ENCODE peak calls at places on chromosome 3, in nine cellular contexts. One of them, this sample, is unnamed.

GRCh38 chr3:84245779-84246178 is 713.0 kb upstream of the CADM2 start:
- DNase-seq in A549: no peak
- DNase-seq in GM23338: no peak
- DNase-seq in right lobe of liver: no peak
- DNase-seq in SJSA1: no peak
- DNase-seq in esophagus squamous epithelium: no peak
- DNase-seq in breast epithelium: no peak
- DNase-seq in CD8-positive, alpha-beta T cell: no peak
- DNase-seq in cardiac muscle cell: no peak
- DNase-seq in this sample: no peak

GRCh38 chr3:159855599-159856495 is 132.8 kb upstream of the IL12A start:
- DNase-seq in A549: no peak
- DNase-seq in GM23338: no peak
- DNase-seq in right lobe of liver: no peak
- DNase-seq in SJSA1: peak; percentile 11
- DNase-seq in esophagus squamous epithelium: no peak
- DNase-seq in breast epithelium: no peak
- DNase-seq in CD8-positive, alpha-beta T cell: no peak
- DNase-seq in cardiac muscle cell: no peak
- DNase-seq in this sample: no peak

GRCh38 chr3:98823791-98824190 is 60.7 kb downstream of the ST3GAL6 start:
- DNase-seq in A549: no peak
- DNase-seq in GM23338: no peak
- DNase-seq in right lobe of liver: no peak
- DNase-seq in SJSA1: no peak
- DNase-seq in esophagus squamous epithelium: no peak
- DNase-seq in breast epithelium: no peak
- DNase-seq in CD8-positive, alpha-beta T cell: no peak
- DNase-seq in cardiac muscle cell: no peak
- DNase-seq in this sample: no peak

GRCh38 chr3:157347577-157348303 is 88.9 kb upstream of the PTX3 start:
- DNase-seq in A549: no peak
- DNase-seq in GM23338: peak; percentile 87
- DNase-seq in right lobe of liver: no peak
- DNase-seq in SJSA1: no peak
- DNase-seq in esophagus squamous epithelium: no peak
- DNase-seq in breast epithelium: no peak
- DNase-seq in CD8-positive, alpha-beta T cell: no peak
- DNase-seq in cardiac muscle cell: peak; percentile 83
- DNase-seq in this sample: no peak

GRCh38 chr3:129897026-129897425 is 3.5 kb upstream of the TMCC1 start:
- DNase-seq in A549: no peak
- DNase-seq in GM23338: no peak
- DNase-seq in right lobe of liver: no peak
- DNase-seq in SJSA1: no peak
- DNase-seq in esophagus squamous epithelium: no peak
- DNase-seq in breast epithelium: no peak
- DNase-seq in CD8-positive, alpha-beta T cell: no peak
- DNase-seq in cardiac muscle cell: no peak
- DNase-seq in this sample: no peak

GRCh38 chr3:188712257-188712924 is 459.4 kb upstream of the TPRG1 start:
- DNase-seq in A549: peak; percentile 25
- DNase-seq in GM23338: no peak
- DNase-seq in right lobe of liver: no peak
- DNase-seq in SJSA1: peak; percentile 29
- DNase-seq in esophagus squamous epithelium: no peak
- DNase-seq in breast epithelium: no peak
- DNase-seq in CD8-positive, alpha-beta T cell: no peak
- DNase-seq in cardiac muscle cell: peak; percentile 75
- DNase-seq in this sample: no peak

GRCh38 chr3:14461748-14462324 is 59.4 kb downstream of the SLC6A6 start:
- DNase-seq in A549: peak; percentile 79
- DNase-seq in GM23338: peak; percentile 68
- DNase-seq in right lobe of liver: peak; percentile 74
- DNase-seq in SJSA1: peak; percentile 55
- DNase-seq in esophagus squamous epithelium: no peak
- DNase-seq in breast epithelium: no peak
- DNase-seq in CD8-positive, alpha-beta T cell: peak; percentile 53
- DNase-seq in cardiac muscle cell: peak; percentile 82
- DNase-seq in this sample: no peak

GRCh38 chr3:50121416-50122032 is 32.8 kb downstream of the RBM5 start:
- DNase-seq in A549: peak; percentile 77
- DNase-seq in GM23338: peak; percentile 88
- DNase-seq in right lobe of liver: peak; percentile 74
- DNase-seq in SJSA1: peak; percentile 53
- DNase-seq in esophagus squamous epithelium: no peak
- DNase-seq in breast epithelium: peak; percentile 85
- DNase-seq in CD8-positive, alpha-beta T cell: peak; percentile 77
- DNase-seq in cardiac muscle cell: peak; percentile 86
- DNase-seq in this sample: peak; percentile 74

GRCh38 chr3:157135671-157136396 is 24.1 kb downstream of the CCNL1 start:
- DNase-seq in A549: peak; percentile 51
- DNase-seq in GM23338: no peak
- DNase-seq in right lobe of liver: no peak
- DNase-seq in SJSA1: no peak
- DNase-seq in esophagus squamous epithelium: no peak
- DNase-seq in breast epithelium: no peak
- DNase-seq in CD8-positive, alpha-beta T cell: no peak
- DNase-seq in cardiac muscle cell: peak; percentile 75
- DNase-seq in this sample: no peak

GRCh38 chr3:194952882-194953281 is 267.2 kb downstream of the FAM43A start:
- DNase-seq in A549: no peak
- DNase-seq in GM23338: peak; percentile 13
- DNase-seq in right lobe of liver: no peak
- DNase-seq in SJSA1: no peak
- DNase-seq in esophagus squamous epithelium: no peak
- DNase-seq in breast epithelium: no peak
- DNase-seq in CD8-positive, alpha-beta T cell: no peak
- DNase-seq in cardiac muscle cell: no peak
- DNase-seq in this sample: no peak

GRCh38 chr3:196837819-196838420 is 29.8 kb upstream of the SENP5 start:
- DNase-seq in A549: peak; percentile 52
- DNase-seq in GM23338: peak; percentile 88
- DNase-seq in right lobe of liver: peak; percentile 73
- DNase-seq in SJSA1: peak; percentile 10
- DNase-seq in esophagus squamous epithelium: no peak
- DNase-seq in breast epithelium: peak; percentile 57
- DNase-seq in CD8-positive, alpha-beta T cell: peak; percentile 74
- DNase-seq in cardiac muscle cell: peak; percentile 71
- DNase-seq in this sample: peak; percentile 68

GRCh38 chr3:171768281-171768925 is 41.9 kb downstream of the PLD1 start:
- DNase-seq in A549: no peak
- DNase-seq in GM23338: no peak
- DNase-seq in right lobe of liver: no peak
- DNase-seq in SJSA1: no peak
- DNase-seq in esophagus squamous epithelium: no peak
- DNase-seq in breast epithelium: no peak
- DNase-seq in CD8-positive, alpha-beta T cell: no peak
- DNase-seq in cardiac muscle cell: no peak
- DNase-seq in this sample: no peak

GRCh38 chr3:42090973-42091731 is at the start of gene TRAK1:
- DNase-seq in A549: no peak
- DNase-seq in GM23338: peak; percentile 27
- DNase-seq in right lobe of liver: no peak
- DNase-seq in SJSA1: peak; percentile 84
- DNase-seq in esophagus squamous epithelium: no peak
- DNase-seq in breast epithelium: no peak
- DNase-seq in CD8-positive, alpha-beta T cell: no peak
- DNase-seq in cardiac muscle cell: peak; percentile 88
- DNase-seq in this sample: no peak

GRCh38 chr3:14725015-14725431 is 50.1 kb downstream of the C3orf20 start:
- DNase-seq in A549: peak; percentile 6
- DNase-seq in GM23338: no peak
- DNase-seq in right lobe of liver: no peak
- DNase-seq in SJSA1: peak; percentile 12
- DNase-seq in esophagus squamous epithelium: no peak
- DNase-seq in breast epithelium: no peak
- DNase-seq in CD8-positive, alpha-beta T cell: no peak
- DNase-seq in cardiac muscle cell: peak; percentile 94
- DNase-seq in this sample: no peak

GRCh38 chr3:109364088-109364487 is 26.7 kb upstream of the DPPA4 start:
- DNase-seq in A549: no peak
- DNase-seq in GM23338: no peak
- DNase-seq in right lobe of liver: no peak
- DNase-seq in SJSA1: no peak
- DNase-seq in esophagus squamous epithelium: no peak
- DNase-seq in breast epithelium: no peak
- DNase-seq in CD8-positive, alpha-beta T cell: no peak
- DNase-seq in cardiac muscle cell: no peak
- DNase-seq in this sample: no peak

GRCh38 chr3:27699067-27699466 is 23.1 kb downstream of the EOMES start:
- DNase-seq in A549: no peak
- DNase-seq in GM23338: no peak
- DNase-seq in right lobe of liver: no peak
- DNase-seq in SJSA1: no peak
- DNase-seq in esophagus squamous epithelium: no peak
- DNase-seq in breast epithelium: no peak
- DNase-seq in CD8-positive, alpha-beta T cell: no peak
- DNase-seq in cardiac muscle cell: no peak
- DNase-seq in this sample: no peak

DNA sequence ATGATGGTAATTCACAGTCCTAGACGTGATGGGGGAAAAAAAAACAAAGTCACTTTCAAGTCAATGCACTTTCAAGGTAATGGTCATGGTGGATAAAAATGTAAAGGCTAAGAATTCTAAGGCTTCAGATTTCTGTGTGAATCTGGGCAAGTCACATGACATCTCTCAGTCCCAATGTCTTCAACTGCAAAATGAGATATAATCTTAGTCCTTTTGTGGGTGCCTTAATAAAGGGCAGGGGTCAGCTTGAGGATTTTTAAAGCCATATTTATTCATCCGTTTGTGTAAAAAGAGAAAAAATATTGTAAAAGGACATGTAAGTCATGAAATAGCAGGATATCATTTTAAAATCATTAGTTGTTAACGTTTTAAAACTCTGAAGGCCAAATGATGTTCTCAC is 83.5 kb downstream of the ADAMTS9 start:
- DNase-seq in A549: no peak
- DNase-seq in GM23338: no peak
- DNase-seq in right lobe of liver: no peak
- DNase-seq in SJSA1: no peak
- DNase-seq in esophagus squamous epithelium: no peak
- DNase-seq in breast epithelium: no peak
- DNase-seq in CD8-positive, alpha-beta T cell: no peak
- DNase-seq in cardiac muscle cell: no peak
- DNase-seq in this sample: no peak
- H3K4me1 ChIP-seq in A549: no peaks in the 10 kb centered on the region
- H3K4me1 ChIP-seq in GM23338: no peaks in the 10 kb centered on the region
- H3K4me1 ChIP-seq in right lobe of liver: no peaks in the 10 kb centered on the region
- H3K4me1 ChIP-seq in SJSA1: no peaks in the 10 kb centered on the region
- H3K4me1 ChIP-seq in esophagus squamous epithelium: no peaks in the 10 kb centered on the region
- H3K4me1 ChIP-seq in breast epithelium: no peaks in the 10 kb centered on the region
- H3K4me1 ChIP-seq in CD8-positive, alpha-beta T cell: no peaks in the 10 kb centered on the region
- H3K4me1 ChIP-seq in cardiac muscle cell: peaks cover 5% of the 10 kb centered on the region
- H3K4me1 ChIP-seq in this sample: no peaks in the 10 kb centered on the region

DNA sequence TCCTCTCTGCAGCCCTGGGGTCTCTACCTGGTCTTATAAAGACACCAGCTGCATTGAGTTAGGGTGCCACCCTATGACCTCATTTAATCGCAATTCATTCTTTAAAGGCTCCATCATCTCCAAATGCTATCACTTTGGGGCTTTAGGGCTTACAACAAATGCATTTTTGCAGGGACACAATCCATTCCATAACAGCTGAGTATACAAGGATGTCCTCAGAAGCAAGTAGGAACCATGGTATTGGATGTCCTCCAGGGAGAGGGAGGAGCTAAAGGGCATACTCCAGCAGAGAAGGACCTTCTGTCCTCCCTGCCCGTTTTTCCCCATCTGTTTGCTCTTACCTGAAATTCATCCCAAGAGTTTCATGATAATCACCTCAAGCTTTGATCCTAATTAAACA is 30.3 kb downstream of the UMPS start:
- DNase-seq in A549: no peak
- DNase-seq in GM23338: peak; percentile 36
- DNase-seq in right lobe of liver: no peak
- DNase-seq in SJSA1: no peak
- DNase-seq in esophagus squamous epithelium: no peak
- DNase-seq in breast epithelium: no peak
- DNase-seq in CD8-positive, alpha-beta T cell: no peak
- DNase-seq in cardiac muscle cell: peak; percentile 60
- DNase-seq in this sample: no peak
- H3K27ac ChIP-seq in A549: peak overlapping the region; percentile 60
- H3K27ac ChIP-seq in GM23338: peak overlapping the region; percentile 5
- H3K27ac ChIP-seq in right lobe of liver: no peak overlapping the region
- H3K27ac ChIP-seq in SJSA1: no peak overlapping the region
- H3K27ac ChIP-seq in esophagus squamous epithelium: no peak overlapping the region
- H3K27ac ChIP-seq in breast epithelium: no peak overlapping the region
- H3K27ac ChIP-seq in CD8-positive, alpha-beta T cell: no peak overlapping the region
- H3K27ac ChIP-seq in cardiac muscle cell: no peak overlapping the region
- H3K27ac ChIP-seq in this sample: no peak overlapping the region

DNA sequence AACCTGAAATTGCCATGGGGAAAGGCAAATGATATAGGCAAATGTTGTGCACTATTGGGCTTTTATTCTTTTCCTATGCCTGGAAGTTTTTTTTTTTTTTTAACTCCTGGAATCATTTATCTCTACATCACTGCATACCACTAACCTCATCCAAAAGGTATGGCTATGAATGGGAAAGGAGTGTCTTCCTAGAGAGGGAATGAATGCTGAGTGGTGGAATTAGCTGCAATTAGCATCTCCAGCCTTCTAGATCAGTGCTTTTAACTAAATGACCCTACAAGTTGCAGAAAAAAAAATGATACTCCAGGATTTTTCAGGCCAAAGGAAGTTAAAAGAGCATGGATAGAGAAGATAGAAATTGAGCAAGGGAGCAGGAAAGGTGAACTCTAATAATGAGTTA is 429.8 kb upstream of the PDZRN3 start:
- DNase-seq in A549: no peak
- DNase-seq in GM23338: peak; percentile 13
- DNase-seq in right lobe of liver: no peak
- DNase-seq in SJSA1: no peak
- DNase-seq in esophagus squamous epithelium: no peak
- DNase-seq in breast epithelium: no peak
- DNase-seq in CD8-positive, alpha-beta T cell: no peak
- DNase-seq in cardiac muscle cell: no peak
- DNase-seq in this sample: no peak
- H3K4me1 ChIP-seq in A549: no peaks in the 10 kb centered on the region
- H3K4me1 ChIP-seq in GM23338: peaks cover 35% of the 10 kb centered on the region
- H3K4me1 ChIP-seq in right lobe of liver: no peaks in the 10 kb centered on the region
- H3K4me1 ChIP-seq in SJSA1: no peaks in the 10 kb centered on the region
- H3K4me1 ChIP-seq in esophagus squamous epithelium: no peaks in the 10 kb centered on the region
- H3K4me1 ChIP-seq in breast epithelium: no peaks in the 10 kb centered on the region
- H3K4me1 ChIP-seq in CD8-positive, alpha-beta T cell: no peaks in the 10 kb centered on the region
- H3K4me1 ChIP-seq in cardiac muscle cell: no peaks in the 10 kb centered on the region
- H3K4me1 ChIP-seq in this sample: no peaks in the 10 kb centered on the region

DNA sequence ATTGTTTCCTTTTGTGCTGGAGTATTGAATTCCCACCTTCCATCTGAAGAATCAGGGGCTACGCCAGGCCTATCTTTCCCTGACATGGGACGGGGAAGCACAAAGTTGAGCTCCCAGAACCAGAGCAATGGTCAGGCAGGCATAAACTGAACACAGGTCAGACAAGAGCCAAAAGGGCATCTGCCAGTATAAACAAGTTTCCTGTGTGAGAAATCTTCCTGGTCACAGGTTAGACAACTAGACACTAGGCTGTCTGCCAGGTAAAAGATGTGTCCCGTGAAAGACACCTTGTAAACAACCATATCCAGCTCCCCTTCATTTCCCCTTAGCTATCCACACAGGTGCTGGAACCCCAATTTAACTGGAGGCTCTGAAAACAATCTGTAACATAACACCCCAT is 44.0 kb upstream of the CD96 start:
- DNase-seq in A549: no peak
- DNase-seq in GM23338: no peak
- DNase-seq in right lobe of liver: peak; percentile 44
- DNase-seq in SJSA1: no peak
- DNase-seq in esophagus squamous epithelium: no peak
- DNase-seq in breast epithelium: no peak
- DNase-seq in CD8-positive, alpha-beta T cell: no peak
- DNase-seq in cardiac muscle cell: no peak
- DNase-seq in this sample: no peak
- H3K27ac ChIP-seq in A549: no peak overlapping the region
- H3K27ac ChIP-seq in GM23338: no peak overlapping the region
- H3K27ac ChIP-seq in right lobe of liver: no peak overlapping the region
- H3K27ac ChIP-seq in SJSA1: no peak overlapping the region
- H3K27ac ChIP-seq in esophagus squamous epithelium: no peak overlapping the region
- H3K27ac ChIP-seq in breast epithelium: no peak overlapping the region
- H3K27ac ChIP-seq in CD8-positive, alpha-beta T cell: no peak overlapping the region
- H3K27ac ChIP-seq in cardiac muscle cell: no peak overlapping the region
- H3K27ac ChIP-seq in this sample: no peak overlapping the region

This sample was measured in lower lobe of right lung.